ENCODE peak calls at places on chromosomes 3 and 15, in four cellular contexts. P, B, X and N are unnamed samples.

GRCh38 chr3:71341721-71342120 is 241.8 kb downstream of the FOXP1 start:
- DNase-seq in P (no peak), B (peak; percentile 91), X (no peak), N (no peak)

GRCh38 chr3:107235923-107236315 is 141.3 kb upstream of the CCDC54 start:
- DNase-seq in P (peak; percentile 50), B (peak; percentile 89), X (no peak), N (peak; percentile 31)

GRCh38 chr3:196406806-196407470 is 25.3 kb downstream of the UBXN7 start:
- DNase-seq in B (peak; percentile 86), P (no peak), X (no peak), N (no peak)

GRCh38 chr3:184566441-184567414 is 5.1 kb downstream of the EPHB3 start:
- DNase-seq in P (no peak), X (no peak), B (no peak), N (no peak)

GRCh38 chr15:59866642-59867041 is 137.5 kb upstream of the FOXB1 start:
- DNase-seq in B (no peak), X (no peak), P (no peak), N (no peak)

GRCh38 chr3:102906837-102907236 is 472.0 kb downstream of the ZPLD1 start:
- DNase-seq in B (no peak), P (no peak), X (no peak), N (no peak)

GRCh38 chr3:42189071-42189470 is 76.9 kb downstream of the CCK start:
- DNase-seq in B (no peak), P (no peak), X (no peak), N (no peak)

GRCh38 chr15:67832031-67832551 is 6.8 kb downstream of the SKOR1 start:
- DNase-seq in B (peak; percentile 29), P (no peak), X (no peak), N (no peak)

GRCh38 chr3:15292765-15293522 is 39.4 kb downstream of the SH3BP5 start:
- DNase-seq in X (no peak), B (peak; percentile 44), P (no peak), N (no peak)

GRCh38 chr3:47000922-47001730 is 21.7 kb downstream of the NBEAL2 start:
- DNase-seq in B (no peak), X (no peak), P (no peak), N (no peak)

GRCh38 chr3:23435318-23435717 is 232.2 kb downstream of the UBE2E2 start:
- DNase-seq in X (no peak), B (no peak), P (no peak), N (no peak)

GRCh38 chr3:184399410-184399809 is 19.6 kb downstream of the CHRD start:
- DNase-seq in B (peak; percentile 96), P (no peak), X (no peak), N (no peak)

GRCh38 chr15:74420193-74420905 is 13.4 kb downstream of the SEMA7A start:
- DNase-seq in B (no peak), X (no peak), P (no peak), N (no peak)

GRCh38 chr3:60017631-60018030 is 967.8 kb upstream of the CFAP20DC start:
- DNase-seq in X (no peak), P (no peak), B (no peak), N (peak; percentile 45)

GRCh38 chr3:5006755-5007202 is 27.5 kb downstream of the BHLHE40 start:
- DNase-seq in X (no peak), B (no peak), P (no peak), N (peak; percentile 95)

GRCh38 chr3:58120075-58120812 is 90.5 kb downstream of the DNASE1L3 start:
- DNase-seq in X (no peak), B (no peak), P (no peak), N (no peak)

GRCh38 chr15:48424076-48424475 is 92.8 kb downstream of the DUT start:
- DNase-seq in B (peak; percentile 72), X (no peak), P (no peak), N (no peak)

GRCh38 chr3:175980731-175981130 is 1121.6 kb downstream of the NAALADL2 start:
- DNase-seq in B (peak; percentile 36), P (no peak), X (no peak), N (no peak)

DNA sequence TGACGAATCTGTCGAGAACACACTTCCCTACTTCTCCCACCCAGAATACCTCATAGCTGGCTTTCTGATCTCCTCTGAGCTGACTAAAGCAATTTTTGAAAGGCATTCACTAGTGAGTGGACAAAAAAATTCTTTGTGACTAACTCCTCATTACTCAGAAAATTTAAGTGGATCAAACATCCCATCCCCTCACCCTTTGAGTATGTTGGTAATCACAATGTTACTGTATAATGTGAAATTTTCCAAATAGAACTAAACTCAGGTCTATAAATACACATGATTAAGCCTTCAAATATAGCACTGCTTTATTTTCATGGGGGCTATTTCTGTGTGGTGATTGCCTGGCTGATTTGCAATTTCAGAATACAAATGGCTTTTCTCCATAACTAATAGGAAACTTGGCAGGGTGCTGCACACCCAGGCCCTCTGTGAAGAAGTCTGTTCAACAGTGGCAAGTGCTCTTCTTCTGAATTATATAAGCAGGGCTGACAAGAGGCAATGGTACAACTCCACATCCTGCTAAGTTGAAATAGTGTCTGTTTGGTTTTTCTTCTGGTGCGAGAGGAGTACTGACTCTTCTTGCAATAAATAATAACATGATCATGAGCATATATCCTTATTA is 46.0 kb upstream of the ACTC1 start:
- DNase-seq in P (no peak), B (peak; percentile 65), X (no peak), N (no peak)
- TF ChIP-seq CHD1 in P (no peak), B (no peak), X (no peak), N (no peak)

GRCh38 chr3:112675349-112675748 is 34.4 kb upstream of the CCDC80 start:
- DNase-seq in B (no peak), X (no peak), P (no peak), N (no peak)

GRCh38 chr3:112671930-112672715 is 31.2 kb upstream of the CCDC80 start:
- DNase-seq in X (no peak), P (no peak), B (peak; percentile 98), N (no peak)

GRCh38 chr3:112675943-112676530 is 35.1 kb upstream of the CCDC80 start:
- DNase-seq in X (no peak), P (no peak), B (no peak), N (no peak)

GRCh38 chr3:112670824-112671223 is 29.9 kb upstream of the CCDC80 start:
- DNase-seq in X (no peak), B (no peak), P (no peak), N (no peak)

DNA sequence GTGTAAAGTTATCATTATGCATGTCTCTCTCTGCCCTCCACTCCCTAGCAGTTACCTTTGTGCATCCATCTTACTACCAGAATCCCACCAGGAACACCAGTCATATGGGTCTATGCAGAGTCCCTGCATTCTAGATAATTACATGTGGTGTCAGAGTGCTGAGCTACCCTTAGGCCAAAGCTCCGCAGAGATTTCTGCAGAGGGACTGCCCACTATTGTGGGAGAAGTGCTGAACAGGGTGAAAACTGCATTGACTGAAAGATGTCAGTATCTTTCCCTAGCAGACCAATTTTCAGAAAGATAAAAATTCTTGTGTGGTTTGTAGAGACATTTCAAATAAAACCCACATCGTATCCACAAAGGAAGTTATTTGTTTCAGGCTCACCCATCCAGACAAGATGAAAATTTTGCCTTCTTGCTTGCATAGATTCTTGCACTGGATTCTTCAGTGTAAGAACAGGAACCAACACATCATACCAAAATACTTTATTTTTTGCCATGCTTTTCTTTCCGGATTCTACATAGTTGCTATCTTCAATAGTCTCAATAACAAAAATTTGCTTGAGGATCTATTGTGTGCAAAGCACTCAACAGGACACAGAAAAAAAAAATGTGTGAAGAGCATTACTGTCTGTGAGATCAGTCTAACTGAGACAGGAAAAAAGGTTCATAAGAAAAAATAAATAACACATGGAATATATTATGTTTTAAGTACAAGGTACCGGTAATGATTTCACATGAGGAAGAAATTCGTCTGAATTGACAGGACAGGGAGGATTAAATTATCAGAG is 32.0 kb upstream of the CCDC80 start:
- DNase-seq in P (no peak), X (no peak), B (no peak), N (no peak)
- TF ChIP-seq CHD1 in P (no peak), X (no peak), B (no peak), N (no peak)

DNA sequence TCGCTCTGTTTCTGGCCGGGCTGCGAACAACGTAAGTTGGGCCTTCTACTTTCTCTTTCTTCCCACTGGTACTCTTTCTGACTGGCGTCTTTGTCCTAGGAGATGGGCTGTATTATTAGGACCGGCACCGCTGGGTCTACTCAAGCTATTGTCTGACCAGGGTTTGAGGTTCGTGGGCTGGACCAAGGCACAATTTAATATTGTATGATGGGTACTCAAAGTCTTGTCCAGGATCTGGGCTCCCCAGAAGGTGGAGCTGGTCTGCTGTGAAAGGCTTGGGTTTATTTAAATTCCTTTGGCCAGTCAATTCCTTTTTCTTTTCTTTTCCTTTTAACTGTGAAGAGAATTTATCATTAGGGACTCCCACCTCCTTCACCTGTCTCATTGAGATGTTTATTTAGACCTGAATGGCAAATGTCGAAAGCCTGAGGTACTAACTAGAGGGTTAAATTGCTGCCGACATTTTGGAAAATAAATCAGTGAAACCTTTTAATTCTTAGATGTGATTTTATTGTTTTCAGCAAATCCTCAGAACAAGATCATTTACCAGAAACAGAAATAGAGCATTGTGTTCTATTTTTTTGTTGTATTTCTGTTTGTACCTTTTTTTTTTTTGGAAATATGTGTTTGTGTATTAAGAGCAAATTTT is 410 bp downstream of the LRRC49 start:
- DNase-seq in P (no peak), X (no peak), B (peak; percentile 79), N (no peak)
- TF ChIP-seq CHD1 in P (no peak), X (no peak), B (no peak), N (no peak)

DNA sequence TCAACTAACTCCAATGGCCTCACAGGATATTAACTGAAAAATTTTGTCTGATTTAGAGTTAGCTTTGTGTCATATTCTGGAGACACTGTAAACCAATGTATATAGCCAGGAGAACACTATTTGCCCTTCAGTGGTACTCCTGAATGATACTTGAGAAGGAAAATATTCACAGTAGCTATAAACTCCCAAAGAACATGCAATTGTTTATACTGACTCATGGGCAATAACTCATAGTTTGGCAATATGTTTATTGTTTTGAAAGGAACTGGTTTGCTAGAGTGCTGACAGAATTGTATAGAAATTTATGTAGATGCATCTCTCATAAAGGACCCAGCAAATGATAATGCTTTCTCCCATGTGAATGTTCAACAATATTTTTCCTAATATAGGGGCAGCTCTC is 537.6 kb downstream of the PLOD2 start:
- DNase-seq in P (no peak), X (no peak), B (no peak), N (no peak)
- TF ChIP-seq CHD1 in P (no peak), X (no peak), B (no peak), N (no peak)